ENCODE peak calls at places on chromosomes 2 and 18, in six cellular contexts. W is Caco-2; A is DMS153; T is AG10803; J is stimulated activated CD8-positive, alpha-beta memory T cell treated with anti-CD3 and anti-CD28 coated beads, Interleukin-15, amount 100 ng/mL, for 4 hours; Y is effector CD8-positive, alpha-beta T cell. F is an unnamed sample.
A peak's percentile ranks its signal among the peaks of the same experiment; 100 is the strongest.

GRCh38 chr2:217573565-217573964 is 429.2 kb downstream of the TNS1 start:
- DNase-seq in A (no peak), W (no peak), J (no peak), Y (no peak), T (peak; percentile 36), F (no peak)

GRCh38 chr2:127985735-127986134 is 42.1 kb downstream of the SAP130 start:
- DNase-seq in W (no peak), T (no peak), A (no peak), Y (no peak), J (no peak), F (no peak)

GRCh38 chr2:26696352-26696816 is 3.9 kb downstream of the KCNK3 start:
- DNase-seq in T (peak; percentile 56), Y (no peak), J (no peak), W (no peak), A (no peak), F (no peak)

GRCh38 chr2:160141944-160142343 is 58.1 kb downstream of the ITGB6 start:
- DNase-seq in W (no peak), A (no peak), T (no peak), J (no peak), Y (no peak), F (no peak)

GRCh38 chr2:66595556-66595955 is 160.6 kb downstream of the MEIS1 start:
- DNase-seq in J (no peak), W (no peak), A (no peak), T (no peak), Y (no peak), F (no peak)

GRCh38 chr2:120949957-120950590 is 214.4 kb downstream of the GLI2 start:
- DNase-seq in T (no peak), J (no peak), W (no peak), Y (no peak), A (no peak), F (no peak)

GRCh38 chr2:217789736-217790181 is 213.0 kb downstream of the TNS1 start:
- DNase-seq in Y (no peak), W (no peak), A (no peak), J (no peak), T (no peak), F (no peak)

GRCh38 chr2:236993799-236994198 is 91.9 kb upstream of the COPS8 start:
- DNase-seq in A (no peak), T (no peak), J (no peak), Y (no peak), W (no peak), F (no peak)

GRCh38 chr2:36770542-36771287 is 74.2 kb downstream of the VIT start:
- DNase-seq in W (peak; percentile 68), J (no peak), Y (no peak), A (peak; percentile 10), T (peak; percentile 45), F (peak; percentile 41)

GRCh38 chr2:219073413-219074129 is 12.8 kb upstream of the IHH start:
- DNase-seq in Y (no peak), J (no peak), W (peak; percentile 78), A (peak; percentile 26), T (peak; percentile 67), F (no peak)

GRCh38 chr2:217160978-217161973 is 301.4 kb upstream of the TNP1 start:
- DNase-seq in Y (no peak), A (no peak), W (no peak), T (no peak), J (no peak), F (no peak)

GRCh38 chr2:160332318-160332717 is 132.2 kb upstream of the ITGB6 start:
- DNase-seq in Y (no peak), A (peak; percentile 39), T (no peak), J (no peak), W (no peak), F (peak; percentile 34)

GRCh38 chr2:42463570-42463969 is 30.2 kb downstream of the KCNG3 start:
- DNase-seq in J (no peak), A (no peak), W (no peak), T (no peak), Y (no peak), F (no peak)

GRCh38 chr18:23487738-23488625 is 15.3 kb upstream of the RMC1 start:
- DNase-seq in A (no peak), Y (peak; percentile 19), J (peak; percentile 28), T (no peak), W (no peak), F (no peak)

GRCh38 chr2:113175101-113175628 is 1.4 kb downstream of the PSD4 start:
- DNase-seq in T (no peak), A (no peak), W (no peak), J (no peak), Y (no peak), F (no peak)

GRCh38 chr2:151029406-151030157 is 232.1 kb downstream of the RBM43 start:
- DNase-seq in W (no peak), Y (no peak), T (peak; percentile 98), A (no peak), J (no peak), F (no peak)

GRCh38 chr2:236637691-236638569 is 68.3 kb downstream of the ACKR3 start:
- DNase-seq in Y (no peak), T (peak; percentile 58), W (no peak), J (no peak), A (no peak), F (peak; percentile 18)

GRCh38 chr2:65382776-65383357 is 49.5 kb downstream of the SPRED2 start:
- DNase-seq in Y (peak; percentile 32), W (peak; percentile 57), A (peak; percentile 78), J (peak; percentile 74), T (peak; percentile 89), F (peak; percentile 96)

GRCh38 chr2:58788402-58788801 is 547.3 kb upstream of the FANCL start:
- DNase-seq in W (no peak), Y (no peak), T (no peak), J (no peak), A (no peak), F (no peak)

GRCh38 chr2:239612133-239612532 is 211.3 kb upstream of the HDAC4 start:
- DNase-seq in Y (no peak), A (no peak), T (no peak), W (no peak), J (no peak), F (peak; percentile 35)

GRCh38 chr2:189584662-189585061 is 4.1 kb upstream of the SLC40A1 start:
- DNase-seq in A (no peak), J (no peak), W (no peak), Y (no peak), T (no peak), F (no peak)

GRCh38 chr18:56019156-56019555 is 431.2 kb upstream of the TCF4 start:
- DNase-seq in J (no peak), W (no peak), T (no peak), Y (no peak), A (no peak), F (no peak)

GRCh38 chr2:19250906-19251305 is 107.5 kb downstream of the OSR1 start:
- DNase-seq in W (no peak), A (no peak), Y (no peak), J (no peak), T (no peak), F (no peak)